ENCODE peak calls at places on chromosomes 16 and 17, in eight cellular contexts. Y is CD8-positive, alpha-beta memory T cell; I is trophoblast cell; Z is prostate gland; H is heart left ventricle; T is endodermal cell; D is adrenal gland; Q is upper lobe of right lung. U is an unnamed sample. For H3K36me3, the result is how much of the 10 kb centered on the place peaks cover.

GRCh38 chr17:15967706-15968399 is 22.9 kb downstream of the ADORA2B start:
- DNase-seq in Q (no peak), I (no peak), Y (no peak), H (no peak), Z (no peak), T (no peak), D (no peak), U (no peak)

GRCh38 chr17:17783121-17783824 is 53.5 kb downstream of the SREBF1 start:
- DNase-seq in D (peak), I (no peak), Q (peak), Y (peak), Z (peak), T (peak), H (peak), U (peak)

GRCh38 chr16:67277999-67278772 is 1.1 kb upstream of the PLEKHG4 start:
- DNase-seq in H (no peak), Z (no peak), I (no peak), D (peak), Q (no peak), T (no peak), Y (peak), U (no peak)

GRCh38 chr17:74176546-74177001 is 26.9 kb upstream of the RPL38 start:
- DNase-seq in Q (no peak), Z (peak), T (peak), I (peak), H (peak), D (peak), Y (peak), U (no peak)

GRCh38 chr16:3597676-3598075 is 13.7 kb downstream of the SLX4 start:
- DNase-seq in Y (no peak), Q (peak), T (no peak), Z (no peak), I (no peak), D (no peak), H (no peak), U (no peak)

GRCh38 chr16:49696414-49697101 is 159.4 kb downstream of the ZNF423 start:
- DNase-seq in Z (no peak), T (peak), Y (no peak), D (no peak), I (peak), Q (no peak), H (no peak), U (no peak)

GRCh38 chr16:75216576-75216975 is 2.2 kb upstream of the CTRB1 start:
- DNase-seq in Q (no peak), D (no peak), T (no peak), H (no peak), Y (no peak), Z (no peak), I (peak), U (no peak)

GRCh38 chr17:50325906-50326305 is 20.0 kb upstream of the XYLT2 start:
- DNase-seq in D (no peak), Q (no peak), T (peak), H (no peak), Z (no peak), I (no peak), Y (no peak), U (no peak)

GRCh38 chr16:67170168-67170947 is at the start of gene NOL3:
- DNase-seq in Q (peak), D (peak), Y (peak), Z (peak), I (peak), T (peak), H (peak), U (peak)

GRCh38 chr17:72452286-72453173 is 331.7 kb downstream of the SOX9 start:
- DNase-seq in T (no peak), Y (no peak), H (no peak), I (no peak), D (no peak), Q (no peak), Z (no peak), U (no peak)

GRCh38 chr17:78176548-78177025 is 8.2 kb downstream of the SYNGR2 start:
- DNase-seq in D (peak), I (peak), H (peak), Q (peak), T (peak), Y (peak), Z (peak), U (peak)

GRCh38 chr17:79431175-79431574 is 179.7 kb downstream of the RBFOX3 start:
- DNase-seq in Z (no peak), D (no peak), I (no peak), Y (no peak), Q (no peak), H (no peak), T (no peak), U (no peak)

GRCh38 chr16:31216552-31217530 is at the start of gene PYDC1:
- DNase-seq in T (peak), Y (no peak), Q (no peak), I (no peak), H (no peak), Z (no peak), D (no peak), U (peak)

GRCh38 chr17:79337053-79337452 is 262.4 kb downstream of the ENGASE start:
- DNase-seq in Z (no peak), T (no peak), Y (no peak), I (no peak), D (no peak), Q (no peak), H (no peak), U (no peak)

GRCh38 chr16:31023627-31024226 is 9.6 kb upstream of the STX4 start:
- DNase-seq in H (no peak), T (no peak), D (no peak), Q (no peak), Y (no peak), I (no peak), Z (no peak), U (no peak)

GRCh38 chr16:354286-354881 is 1.9 kb upstream of the AXIN1 start:
- DNase-seq in Y (peak), D (no peak), H (no peak), Q (no peak), I (no peak), Z (peak), T (no peak), U (peak)

GRCh38 chr17:76540381-76541300 is 797 bp downstream of the PRCD start:
- DNase-seq in I (peak), D (peak), H (peak), Y (no peak), T (peak), Q (peak), Z (peak), U (peak)

GRCh38 chr16:48627148-48627547 is 17.2 kb upstream of the N4BP1 start:
- DNase-seq in T (no peak), I (no peak), Z (no peak), Y (no peak), H (no peak), D (peak), Q (no peak), U (no peak)

GRCh38 chr16:19289805-19290490 is 4.4 kb downstream of the CLEC19A start:
- DNase-seq in Q (no peak), Z (peak), H (no peak), D (no peak), T (peak), Y (no peak), I (no peak), U (peak)

DNA sequence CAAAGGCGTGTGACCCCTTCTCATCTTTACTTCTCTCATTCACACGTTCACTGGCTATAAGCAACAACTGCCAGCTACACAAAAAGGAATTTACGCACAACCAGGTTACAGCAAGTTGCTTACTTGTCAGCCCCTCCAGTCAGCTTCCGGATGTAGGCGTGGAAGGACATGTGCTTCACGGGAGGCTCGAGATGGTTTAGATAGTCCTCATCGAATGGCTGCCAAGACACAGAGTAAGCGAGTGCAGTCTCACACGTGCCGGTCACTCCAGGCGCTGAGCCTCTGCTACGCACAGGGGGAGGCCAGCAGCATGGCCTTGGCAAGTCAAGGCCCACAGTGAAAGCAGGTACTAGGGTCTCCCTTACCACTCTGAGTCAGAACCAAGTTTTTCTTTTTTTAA is 28.3 kb downstream of the NPLOC4 start:
- DNase-seq in D (no peak), H (no peak), I (peak), Z (no peak), Q (no peak), Y (no peak), T (no peak), U (no peak)
- H3K36me3 ChIP-seq in D (half or more), H (half or more), I (half or more), Z (under half), Q (half or more), Y (under half), T (half or more), U (under half)

GRCh38 chr17:48058393-48059124 is 10.4 kb downstream of the NFE2L1 start:
- DNase-seq in H (no peak), Z (no peak), Y (no peak), Q (no peak), D (no peak), I (no peak), T (no peak), U (no peak)
- H3K36me3 ChIP-seq in H (half or more), Z (under half), Y (half or more), Q (half or more), D (half or more), I (half or more), T (half or more), U (under half)

DNA sequence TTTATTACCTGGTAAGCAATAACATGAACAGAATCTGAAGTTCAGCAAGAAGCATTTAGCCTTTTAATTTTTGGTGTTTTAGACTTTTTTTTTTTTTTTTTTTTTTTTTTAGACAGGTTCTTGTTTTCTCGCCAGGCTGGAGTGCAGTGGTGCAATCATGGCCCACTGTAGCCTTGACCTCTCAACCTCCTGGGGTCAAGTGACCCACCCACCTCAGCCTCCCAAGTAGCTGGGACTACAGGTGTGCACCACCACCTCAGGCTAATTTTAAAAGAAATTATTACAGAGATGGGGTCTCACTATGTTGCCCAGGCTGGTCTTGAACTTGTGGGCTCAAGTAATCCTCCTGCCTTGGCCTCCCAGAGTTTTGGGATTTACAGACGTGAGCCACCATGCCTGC is 173.0 kb upstream of the RBL2 start:
- DNase-seq in T (no peak), Q (no peak), Z (no peak), I (no peak), H (no peak), D (no peak), Y (no peak), U (no peak)
- H3K36me3 ChIP-seq in T (half or more), Q (half or more), Z (under half), I (under half), H (half or more), D (under half), Y (under half), U (under half)

GRCh38 chr16:16136588-16136987 is 86.7 kb downstream of the ABCC6 start:
- DNase-seq in Y (no peak), D (no peak), Q (no peak), I (no peak), H (no peak), T (no peak), Z (no peak), U (no peak)
- H3K36me3 ChIP-seq in Y (half or more), D (half or more), Q (half or more), I (under half), H (half or more), T (half or more), Z (under half), U (under half)

DNA sequence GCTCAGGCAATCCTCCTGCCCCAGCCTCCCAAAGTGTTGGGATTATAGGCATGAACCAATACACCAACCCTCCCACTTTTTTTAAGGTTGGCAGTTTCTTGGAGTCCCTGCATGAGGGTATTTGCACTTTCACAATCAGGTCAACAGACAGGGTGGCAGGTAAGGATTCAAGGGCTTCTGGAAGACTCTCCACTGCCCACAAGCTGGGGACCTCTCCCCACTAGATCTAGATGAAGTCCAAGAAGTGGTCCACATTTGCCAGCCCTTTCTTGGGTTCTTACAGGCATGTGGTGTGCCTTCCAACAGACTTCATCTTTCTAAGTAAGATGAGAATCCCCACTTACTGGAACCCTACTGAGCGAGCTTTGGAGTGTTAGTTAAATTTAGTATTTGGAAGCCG is 3.9 kb downstream of the ASB16 start:
- DNase-seq in Y (no peak), H (no peak), Q (no peak), Z (no peak), D (no peak), T (no peak), I (no peak), U (no peak)
- H3K36me3 ChIP-seq in Y (under half), H (under half), Q (under half), Z (under half), D (under half), T (under half), I (under half), U (under half)

GRCh38 chr16:11191665-11192064 is 64.3 kb downstream of the SOCS1 start:
- DNase-seq in Q (no peak), D (no peak), I (no peak), Y (no peak), H (no peak), T (no peak), Z (no peak), U (no peak)

GRCh38 chr16:11196286-11196828 is 59.6 kb downstream of the SOCS1 start:
- DNase-seq in I (no peak), Y (no peak), Z (no peak), D (no peak), H (no peak), T (no peak), Q (no peak), U (no peak)

GRCh38 chr16:11194913-11195312 is 61.1 kb downstream of the SOCS1 start:
- DNase-seq in T (no peak), H (no peak), D (no peak), I (no peak), Z (no peak), Q (no peak), Y (no peak), U (no peak)

GRCh38 chr16:11190585-11191565 is 65.1 kb downstream of the SOCS1 start:
- DNase-seq in Q (no peak), D (no peak), Z (no peak), I (no peak), T (no peak), Y (no peak), H (no peak), U (no peak)

GRCh38 chr16:11193494-11193893 is 62.5 kb downstream of the SOCS1 start:
- DNase-seq in Q (no peak), T (no peak), I (no peak), Y (no peak), D (no peak), H (no peak), Z (no peak), U (no peak)
- H3K36me3 ChIP-seq in Q (under half), T (under half), I (under half), Y (under half), D (under half), H (under half), Z (under half), U (under half)

GRCh38 chr16:89173629-89173921 is 2.0 kb downstream of the CDH15 start:
- DNase-seq in Q (no peak), T (no peak), Y (no peak), I (no peak), H (no peak), Z (no peak), D (no peak), U (no peak)
- H3K36me3 ChIP-seq in Q (under half), T (under half), Y (under half), I (under half), H (under half), Z (under half), D (under half), U (under half)

DNA sequence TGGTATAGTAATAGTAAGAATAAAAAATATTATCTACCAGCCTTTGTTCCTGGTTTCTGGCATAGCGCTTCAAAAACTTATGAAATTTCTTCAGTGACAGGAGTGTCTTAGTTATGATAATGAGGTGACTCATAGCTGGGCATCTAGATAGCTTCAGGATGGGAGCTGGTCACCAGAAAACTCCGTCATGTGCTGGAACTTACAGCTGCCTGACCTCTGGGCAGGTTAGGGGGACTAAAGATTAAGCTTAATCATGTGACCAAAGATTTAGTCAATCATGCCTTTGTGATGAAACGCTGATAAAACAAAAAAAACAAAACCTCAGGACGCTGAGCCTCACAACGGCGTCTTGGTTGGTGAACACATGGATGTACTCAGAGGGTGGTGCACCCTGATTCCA is 154.2 kb downstream of the MYO1D start:
- DNase-seq in D (no peak), H (no peak), Z (no peak), T (no peak), Q (no peak), I (peak), Y (no peak), U (no peak)
- H3K36me3 ChIP-seq in D (under half), H (under half), Z (under half), T (under half), Q (under half), I (under half), Y (under half), U (under half)

GRCh38 chr17:8563024-8563776 is 67.3 kb downstream of the MYH10 start:
- DNase-seq in Q (no peak), H (no peak), I (no peak), T (no peak), Y (no peak), Z (no peak), D (no peak), U (no peak)
- H3K36me3 ChIP-seq in Q (under half), H (under half), I (under half), T (half or more), Y (under half), Z (under half), D (under half), U (under half)

DNA sequence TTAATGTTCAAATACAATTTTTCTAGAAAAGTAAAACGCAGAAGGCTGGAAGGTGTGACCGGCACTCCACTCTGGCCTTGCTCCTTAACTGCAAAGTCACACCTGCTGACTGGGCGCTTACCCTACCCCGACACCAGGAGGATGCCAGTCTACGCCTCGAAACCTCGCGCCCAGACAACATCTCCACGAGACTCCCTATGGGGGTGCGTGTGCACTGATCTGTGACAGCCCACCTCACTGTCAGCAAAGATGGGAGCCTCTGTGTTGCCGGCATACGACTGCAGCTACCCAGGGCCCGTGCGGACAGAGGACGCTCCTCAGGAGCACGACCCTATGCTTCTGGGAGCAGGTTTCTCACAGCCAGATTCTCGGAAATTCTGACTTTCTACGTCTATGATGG is 26.1 kb downstream of the MAP1LC3B start:
- DNase-seq in Q (no peak), H (no peak), I (no peak), D (no peak), Z (no peak), Y (no peak), T (no peak), U (no peak)
- H3K36me3 ChIP-seq in Q (half or more), H (half or more), I (under half), D (half or more), Z (under half), Y (under half), T (half or more), U (under half)